ENCODE peak calls at places on chromosome 11, in five cellular contexts. R, C, D, L and M are unnamed samples.

GRCh38 chr11:27139742-27140141 is 99.1 kb downstream of the BBOX1 start:
- DNase-seq in C (no peak), R (no peak), D (no peak), L (peak; percentile 15), M (no peak)

GRCh38 chr11:120807414-120808150 is 216.3 kb upstream of the TBCEL start:
- DNase-seq in L (peak; percentile 72), R (peak; percentile 49), D (peak; percentile 52), C (no peak), M (no peak)

GRCh38 chr11:114821626-114822025 is 143.3 kb downstream of the NXPE2 start:
- DNase-seq in C (no peak), R (no peak), D (no peak), L (no peak), M (peak; percentile 52)

GRCh38 chr11:109733245-109733644 is 311.3 kb downstream of the C11orf87 start:
- DNase-seq in D (no peak), C (no peak), L (no peak), R (no peak), M (no peak)

GRCh38 chr11:57777969-57778317 is 16.3 kb downstream of the CTNND1 start:
- DNase-seq in R (peak; percentile 77), L (peak; percentile 52), D (no peak), C (no peak), M (no peak)

GRCh38 chr11:101706541-101706940 is 122.7 kb upstream of the TRPC6 start:
- DNase-seq in L (no peak), C (no peak), R (no peak), D (peak; percentile 12), M (no peak)

GRCh38 chr11:37849731-37850130 is 1251.7 kb upstream of the RAG2 start:
- DNase-seq in L (peak; percentile 1), D (no peak), R (no peak), C (no peak), M (no peak)

GRCh38 chr11:78429667-78430066 is 12.0 kb upstream of the GAB2 start:
- DNase-seq in C (no peak), L (no peak), D (no peak), R (no peak), M (no peak)

GRCh38 chr11:116420770-116421528 is 351.8 kb downstream of the BUD13 start:
- DNase-seq in D (no peak), L (no peak), R (no peak), C (no peak), M (no peak)

GRCh38 chr11:115051938-115052590 is 373.7 kb downstream of the NXPE2 start:
- DNase-seq in L (no peak), R (no peak), D (no peak), C (peak; percentile 16), M (no peak)

GRCh38 chr11:60743058-60743457 is 13.6 kb upstream of the MS4A15 start:
- DNase-seq in R (no peak), C (no peak), D (no peak), L (no peak), M (no peak)

GRCh38 chr11:695606-696381 is at the start of gene TMEM80:
- DNase-seq in D (peak; percentile 85), C (peak; percentile 99), R (peak; percentile 99), L (peak; percentile 99), M (peak; percentile 94)

GRCh38 chr11:61671527-61671926 is 8.7 kb upstream of the DAGLA start:
- DNase-seq in L (no peak), D (no peak), R (peak; percentile 70), C (no peak), M (no peak)

GRCh38 chr11:2766166-2766565 is 66.4 kb upstream of the KCNQ1OT1 start:
- DNase-seq in R (no peak), L (no peak), D (no peak), C (peak; percentile 44), M (no peak)

GRCh38 chr11:123357990-123358827 is 71.9 kb upstream of the GRAMD1B start:
- DNase-seq in L (peak; percentile 5), R (no peak), C (no peak), D (no peak), M (no peak)

GRCh38 chr11:93861808-93862207 is 11.4 kb upstream of the VSTM5 start:
- DNase-seq in C (peak; percentile 65), R (no peak), D (no peak), L (no peak), M (no peak)

GRCh38 chr11:72432347-72433287 is 1.7 kb downstream of the CLPB start:
- DNase-seq in R (no peak), L (no peak), D (no peak), C (no peak), M (no peak)

GRCh38 chr11:70483077-70483861 is 84.9 kb downstream of the CTTN start:
- DNase-seq in C (no peak), R (no peak), D (no peak), L (peak; percentile 66), M (no peak)

GRCh38 chr11:67179892-67180490 is 60.9 kb downstream of the KDM2A start:
- DNase-seq in C (no peak), D (no peak), L (no peak), R (no peak), M (no peak)

GRCh38 chr11:70503878-70504240 is 105.5 kb downstream of the CTTN start:
- DNase-seq in L (no peak), R (peak; percentile 47), D (no peak), C (no peak), M (no peak)

GRCh38 chr11:72069787-72070251 is 10.5 kb downstream of the NUMA1 start:
- DNase-seq in C (peak; percentile 92), L (peak; percentile 82), D (peak; percentile 53), R (peak; percentile 55), M (no peak)

GRCh38 chr11:34345012-34345804 is 12.6 kb downstream of the ABTB2 start:
- DNase-seq in D (peak; percentile 75), R (no peak), C (no peak), L (peak; percentile 77), M (no peak)

GRCh38 chr11:44835979-44836378 is 109.2 kb downstream of the TSPAN18 start:
- DNase-seq in C (no peak), L (no peak), R (no peak), D (no peak), M (no peak)

GRCh38 chr11:67599149-67599548 is 7.6 kb upstream of the NDUFV1 start:
- DNase-seq in L (no peak), D (no peak), C (no peak), R (no peak), M (no peak)

GRCh38 chr11:5125221-5125620 is 12.9 kb downstream of the OR52A5 start:
- DNase-seq in D (no peak), C (no peak), R (no peak), L (no peak), M (no peak)

GRCh38 chr11:121881806-121882205 is 234.2 kb downstream of the BLID start:
- DNase-seq in D (peak; percentile 90), L (peak; percentile 36), R (no peak), C (no peak), M (no peak)

GRCh38 chr11:6705905-6706535 is 22.9 kb upstream of the MRPL17 start:
- DNase-seq in C (no peak), L (peak; percentile 79), D (peak; percentile 16), R (peak; percentile 60), M (no peak)

GRCh38 chr11:18836415-18836814 is 44.8 kb upstream of the PTPN5 start:
- DNase-seq in C (no peak), L (no peak), D (no peak), R (peak; percentile 31), M (no peak)

GRCh38 chr11:832529-833113 is at the start of gene CD151:
- DNase-seq in C (no peak), L (peak; percentile 66), R (peak; percentile 72), D (no peak), M (no peak)

GRCh38 chr11:74572349-74572748 is 20.0 kb upstream of the POLD3 start:
- DNase-seq in L (no peak), D (no peak), C (no peak), R (no peak), M (no peak)

GRCh38 chr11:111376453-111376871 is 2.6 kb downstream of the POU2AF1 start:
- DNase-seq in D (no peak), L (no peak), C (no peak), R (no peak), M (no peak)

GRCh38 chr11:111378185-111378772 is 796 bp downstream of the POU2AF1 start:
- DNase-seq in L (no peak), D (no peak), R (no peak), C (no peak), M (no peak)

GRCh38 chr11:111382451-111382850 is 3.4 kb upstream of the POU2AF1 start:
- DNase-seq in R (no peak), C (no peak), D (no peak), L (no peak), M (no peak)

GRCh38 chr11:111379500-111380136 is 543 bp upstream of the POU2AF1 start:
- DNase-seq in C (no peak), D (no peak), R (no peak), L (no peak), M (no peak)

GRCh38 chr11:111378773-111379499 is at the start of gene POU2AF1:
- DNase-seq in C (no peak), L (peak; percentile 8), D (peak; percentile 16), R (no peak), M (peak; percentile 94)
- H3K4me3 ChIP-seq in C (peak within 1 kb of the TSS; percentile 16), L (no peak within 1 kb of the TSS), D (no peak within 1 kb of the TSS), R (no peak within 1 kb of the TSS), M (peak within 1 kb of the TSS; percentile 48)

GRCh38 chr11:64747961-64748715 is 4.2 kb upstream of the RASGRP2 start:
- DNase-seq in R (no peak), L (peak; percentile 31), D (no peak), C (no peak), M (no peak)
- H3K4me3 ChIP-seq in R (no peak overlapping the region), L (no peak overlapping the region), D (no peak overlapping the region), C (no peak overlapping the region), M (no peak overlapping the region)

GRCh38 chr11:119380816-119381185 is 689 bp downstream of the USP2 start:
- DNase-seq in L (no peak), R (no peak), C (no peak), D (no peak), M (peak; percentile 37)

GRCh38 chr11:119381186-119381988 is at the start of gene USP2:
- DNase-seq in D (peak; percentile 72), R (peak; percentile 100), L (peak; percentile 96), C (peak; percentile 99), M (peak; percentile 89)

GRCh38 chr11:119378851-119379465 is 2.5 kb downstream of the USP2 start:
- DNase-seq in R (no peak), C (no peak), L (no peak), D (no peak), M (no peak)

GRCh38 chr11:119382101-119382500 is 611 bp upstream of the USP2 start:
- DNase-seq in L (no peak), D (no peak), C (no peak), R (no peak), M (no peak)

GRCh38 chr11:119380160-119380815 is 1.2 kb downstream of the USP2 start:
- DNase-seq in R (no peak), D (no peak), L (no peak), C (no peak), M (no peak)
- H3K4me3 ChIP-seq in R (peak overlapping the region; percentile 44), D (peak overlapping the region; percentile 57), L (no peak overlapping the region), C (peak overlapping the region; percentile 56), M (peak overlapping the region; percentile 75)

DNA sequence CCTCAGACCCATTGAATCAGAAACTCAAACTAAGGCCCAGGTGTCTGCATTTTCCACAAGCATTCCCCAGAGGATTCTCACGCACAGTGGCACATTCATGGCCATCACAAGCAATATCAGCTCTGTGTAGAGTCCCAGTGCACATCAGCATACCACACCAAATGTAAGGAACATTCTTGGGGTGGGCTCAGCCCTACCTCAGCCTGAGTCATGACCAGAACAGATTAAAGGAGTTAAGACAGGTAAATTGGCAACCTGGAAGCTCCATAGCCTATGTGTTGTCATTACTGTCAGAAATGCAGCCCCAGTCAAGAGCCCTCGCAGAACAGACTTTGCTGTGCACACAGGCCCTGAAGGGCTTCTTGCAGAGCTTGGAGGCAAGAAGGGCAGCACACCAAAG is 53.1 kb downstream of the OPCML start:
- DNase-seq in D (no peak), L (no peak), R (no peak), C (no peak), M (no peak)
- H3K4me3 ChIP-seq in D (no peak overlapping the region), L (no peak overlapping the region), R (no peak overlapping the region), C (no peak overlapping the region), M (no peak overlapping the region)

GRCh38 chr11:130022799-130023198 is 20.2 kb upstream of the PRDM10 start:
- DNase-seq in R (no peak), C (no peak), D (no peak), L (no peak), M (no peak)
- H3K4me3 ChIP-seq in R (no peak overlapping the region), C (no peak overlapping the region), D (no peak overlapping the region), L (no peak overlapping the region), M (no peak overlapping the region)